ENCODE peak calls at places on chromosomes 11 and 22, in five cellular contexts. D is brain microvascular endothelial cell; J is fibroblast of lung; X is cardiac muscle cell; N is CD4-positive, CD25-positive, alpha-beta regulatory T cell. H is an unnamed sample.

GRCh38 chr11:31690041-31690440 is 121.1 kb downstream of the PAX6 start:
- DNase-seq in D (no peak), J (peak), X (no peak), N (no peak), H (no peak)

GRCh38 chr22:30250713-30251267 is 4.2 kb upstream of the LIF start:
- DNase-seq in D (no peak), J (no peak), X (no peak), N (no peak), H (no peak)

GRCh38 chr11:58358969-58359368 is at the start of gene OR5B17:
- DNase-seq in D (no peak), J (no peak), X (no peak), N (no peak), H (no peak)

GRCh38 chr11:126487711-126488110 is 132.2 kb downstream of the ST3GAL4 start:
- DNase-seq in D (no peak), J (no peak), X (no peak), N (no peak), H (no peak)

GRCh38 chr11:20156876-20157613 is 3.2 kb downstream of the DBX1 start:
- DNase-seq in D (no peak), J (no peak), X (no peak), N (peak), H (no peak)

GRCh38 chr11:128311742-128312719 is 275.3 kb downstream of the ETS1 start:
- DNase-seq in D (no peak), J (no peak), X (no peak), N (no peak), H (no peak)

GRCh38 chr22:19903031-19903430 is 38.5 kb upstream of the COMT start:
- DNase-seq in D (no peak), J (no peak), X (peak), N (no peak), H (no peak)

GRCh38 chr11:34997872-34998548 is 81.6 kb downstream of the PDHX start:
- DNase-seq in D (no peak), J (peak), X (no peak), N (peak), H (peak)

GRCh38 chr11:76824980-76825725 is 35.6 kb upstream of the ACER3 start:
- DNase-seq in D (no peak), J (no peak), X (no peak), N (no peak), H (no peak)

GRCh38 chr11:73376803-73377629 is 817 bp downstream of the RELT start:
- DNase-seq in D (peak), J (peak), X (peak), N (peak), H (peak)

GRCh38 chr11:123800041-123800440 is 6.1 kb downstream of the OR6M1 start:
- DNase-seq in D (no peak), J (no peak), X (no peak), N (no peak), H (no peak)

GRCh38 chr22:44086759-44087158 is 62.7 kb downstream of the PARVB start:
- DNase-seq in D (no peak), J (no peak), X (no peak), N (no peak), H (no peak)

GRCh38 chr11:45250035-45250693 is 36.0 kb downstream of the SYT13 start:
- DNase-seq in D (no peak), J (no peak), X (no peak), N (no peak), H (no peak)

GRCh38 chr11:62592216-62592815 is 993 bp upstream of the TUT1 start:
- DNase-seq in D (no peak), J (no peak), X (no peak), N (no peak), H (no peak)

GRCh38 chr11:890794-891600 is 19.6 kb downstream of the CHID1 start:
- DNase-seq in D (no peak), J (no peak), X (no peak), N (no peak), H (no peak)

GRCh38 chr22:44797181-44797720 is 44.9 kb downstream of the ARHGAP8 start:
- DNase-seq in D (no peak), J (no peak), X (no peak), N (no peak), H (no peak)

GRCh38 chr11:12789054-12789453 is 114.8 kb downstream of the TEAD1 start:
- DNase-seq in D (no peak), J (no peak), X (no peak), N (no peak), H (no peak)

GRCh38 chr11:44614281-44614680 is 48.8 kb downstream of the CD82 start:
- DNase-seq in D (no peak), J (no peak), X (no peak), N (no peak), H (no peak)

GRCh38 chr22:49324527-49325491 is 502.9 kb downstream of the BRD1 start:
- DNase-seq in D (no peak), J (no peak), X (no peak), N (no peak), H (no peak)

GRCh38 chr11:36361901-36362391 is 65.9 kb downstream of the PRR5L start:
- DNase-seq in D (peak), J (peak), X (no peak), N (no peak), H (peak)

GRCh38 chr22:35189559-35189958 is 67.7 kb upstream of the HMGXB4 start:
- DNase-seq in D (no peak), J (no peak), X (no peak), N (no peak), H (no peak)

GRCh38 chr11:3109434-3109833 is 52.2 kb upstream of the CARS1 start:
- DNase-seq in D (no peak), J (no peak), X (no peak), N (no peak), H (no peak)

GRCh38 chr11:64637346-64638016 is 46.5 kb downstream of the SLC22A12 start:
- DNase-seq in D (no peak), J (no peak), X (peak), N (no peak), H (no peak)

GRCh38 chr11:95923441-95923729 is 522 bp downstream of the MTMR2 start:
- DNase-seq in D (no peak), J (peak), X (no peak), N (no peak), H (no peak)

GRCh38 chr22:39134366-39135091 is 18.0 kb downstream of the CBX7 start:
- DNase-seq in D (no peak), J (no peak), X (no peak), N (no peak), H (no peak)

GRCh38 chr22:44210721-44211120 is 30.0 kb downstream of the PARVG start:
- DNase-seq in D (peak), J (peak), X (no peak), N (no peak), H (no peak)

GRCh38 chr11:60504219-60504618 is 11.0 kb upstream of the MS4A13 start:
- DNase-seq in D (no peak), J (no peak), X (no peak), N (peak), H (no peak)

GRCh38 chr22:38850941-38851849 is 7.4 kb upstream of the NPTXR start:
- DNase-seq in D (peak), J (peak), X (no peak), N (no peak), H (peak)

GRCh38 chr22:39299829-39300178 is 19.6 kb downstream of the RPL3 start:
- DNase-seq in D (no peak), J (peak), X (no peak), N (no peak), H (no peak)

GRCh38 chr11:291281-292210 is 2.6 kb downstream of the PGGHG start:
- DNase-seq in D (no peak), J (no peak), X (no peak), N (no peak), H (no peak)

GRCh38 chr11:126712017-126712625 is 288.4 kb downstream of the KIRREL3 start:
- DNase-seq in D (no peak), J (no peak), X (no peak), N (no peak), H (no peak)

GRCh38 chr11:28757725-28758515 is 649.7 kb downstream of the METTL15 start:
- DNase-seq in D (peak), J (peak), X (no peak), N (no peak), H (peak)

GRCh38 chr22:29511126-29511854 is 31.3 kb downstream of the NEFH start:
- DNase-seq in D (no peak), J (no peak), X (no peak), N (no peak), H (no peak)

GRCh38 chr11:121372671-121373429 is 79.3 kb upstream of the SORL1 start:
- DNase-seq in D (no peak), J (no peak), X (no peak), N (peak), H (no peak)

GRCh38 chr11:6681949-6682348 is 1.2 kb downstream of the MRPL17 start:
- DNase-seq in D (peak), J (no peak), X (peak), N (no peak), H (peak)

GRCh38 chr22:19732403-19733113 is 9.2 kb downstream of the GP1BB start:
- DNase-seq in D (no peak), J (no peak), X (no peak), N (no peak), H (no peak)

GRCh38 chr11:77395460-77396175 is 78.3 kb downstream of the PAK1 start:
- DNase-seq in D (no peak), J (no peak), X (peak), N (no peak), H (no peak)

GRCh38 chr11:17012712-17013547 is 1.3 kb downstream of the PLEKHA7 start:
- DNase-seq in D (peak), J (peak), X (peak), N (no peak), H (peak)

GRCh38 chr11:17012179-17012578 is 2.0 kb downstream of the PLEKHA7 start:
- DNase-seq in D (no peak), J (no peak), X (no peak), N (no peak), H (no peak)

GRCh38 chr11:17014321-17014773 is at the start of gene PLEKHA7:
- DNase-seq in D (no peak), J (no peak), X (peak), N (no peak), H (no peak)

GRCh38 chr11:17014774-17015638 is 792 bp upstream of the PLEKHA7 start:
- DNase-seq in D (peak), J (peak), X (peak), N (peak), H (peak)

GRCh38 chr11:17013548-17014320 is 480 bp downstream of the PLEKHA7 start:
- DNase-seq in D (no peak), J (no peak), X (peak), N (no peak), H (no peak)
- H3K4me3 ChIP-seq in D (peak), J (no peak), X (peak), N (no peak), H (peak)

GRCh38 chr11:14339356-14339755 is 19.6 kb downstream of the RRAS2 start:
- DNase-seq in D (no peak), J (no peak), X (no peak), N (no peak), H (no peak)

GRCh38 chr11:14342906-14343305 is 16.1 kb downstream of the RRAS2 start:
- DNase-seq in D (no peak), J (peak), X (no peak), N (no peak), H (peak)

GRCh38 chr11:14341968-14342367 is 17.0 kb downstream of the RRAS2 start:
- DNase-seq in D (no peak), J (no peak), X (no peak), N (no peak), H (no peak)

GRCh38 chr11:14336507-14337503 is 22.2 kb downstream of the RRAS2 start:
- DNase-seq in D (peak), J (peak), X (no peak), N (peak), H (peak)

GRCh38 chr11:14340721-14341120 is 18.3 kb downstream of the RRAS2 start:
- DNase-seq in D (no peak), J (no peak), X (no peak), N (no peak), H (no peak)
- H3K4me3 ChIP-seq in D (no peak), J (no peak), X (no peak), N (no peak), H (no peak)

GRCh38 chr22:46678003-46678657 is 57.9 kb downstream of the GRAMD4 start:
- DNase-seq in D (no peak), J (no peak), X (no peak), N (no peak), H (no peak)
- H3K4me3 ChIP-seq in D (no peak), J (no peak), X (no peak), N (no peak), H (no peak)

GRCh38 chr11:2093575-2094353 is 45.4 kb downstream of the IGF2 start:
- DNase-seq in D (no peak), J (no peak), X (no peak), N (no peak), H (no peak)

GRCh38 chr11:2095542-2095941 is 43.6 kb downstream of the IGF2 start:
- DNase-seq in D (no peak), J (no peak), X (no peak), N (no peak), H (no peak)

GRCh38 chr11:2096001-2096918 is 42.9 kb downstream of the IGF2 start:
- DNase-seq in D (peak), J (peak), X (no peak), N (no peak), H (peak)

GRCh38 chr11:2094354-2095197 is 44.6 kb downstream of the IGF2 start:
- DNase-seq in D (no peak), J (no peak), X (no peak), N (no peak), H (no peak)

GRCh38 chr11:2095198-2095520 is 44.0 kb downstream of the IGF2 start:
- DNase-seq in D (no peak), J (no peak), X (no peak), N (no peak), H (no peak)
- H3K4me3 ChIP-seq in D (no peak), J (no peak), X (no peak), N (no peak), H (no peak)

DNA sequence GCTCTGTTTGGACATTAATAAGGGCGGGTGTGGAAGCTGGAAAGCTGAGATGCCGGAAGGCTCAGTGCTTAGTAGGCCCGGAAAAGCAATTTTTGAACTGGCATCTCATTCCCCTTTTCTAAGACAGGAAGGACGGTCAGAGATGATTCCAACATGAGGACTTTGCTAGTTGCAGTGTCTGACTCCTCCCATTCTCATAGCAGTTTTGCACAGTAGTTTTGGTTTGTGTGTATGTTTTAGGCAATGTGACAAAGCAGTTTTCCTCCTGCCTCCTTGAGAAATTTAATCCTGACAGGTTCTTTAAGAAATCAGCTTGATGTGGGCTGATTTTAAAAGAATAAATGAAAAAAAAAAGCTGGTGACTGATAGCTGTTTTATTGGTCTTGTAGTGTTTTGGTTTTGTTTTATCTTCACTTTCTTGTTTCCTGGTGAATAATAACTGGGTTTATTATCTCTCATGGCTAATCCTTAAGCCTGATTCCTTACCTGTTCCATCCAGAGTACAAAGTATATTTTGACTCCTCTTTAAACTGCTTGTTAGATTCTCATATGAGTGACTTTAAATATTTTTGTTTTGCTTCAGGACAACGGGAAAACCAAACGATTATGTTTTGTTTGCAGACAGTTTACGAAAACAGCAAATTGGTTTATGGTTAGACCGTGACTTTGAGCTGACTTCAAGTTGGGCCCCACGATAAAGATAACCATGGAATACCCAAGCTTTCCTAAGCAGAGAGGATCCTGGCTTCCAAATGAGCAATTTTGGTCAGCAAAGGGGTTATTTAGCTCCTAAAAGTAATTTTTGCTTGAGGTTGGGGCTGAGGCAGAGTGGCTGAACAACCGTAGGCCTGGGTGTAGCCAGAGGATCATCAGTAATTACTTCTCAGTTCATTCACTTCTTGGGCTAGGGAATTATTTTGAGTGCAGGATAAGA is 3.4 kb downstream of the PTPRJ start:
- DNase-seq in D (peak), J (peak), X (no peak), N (peak), H (peak)
- H3K4me3 ChIP-seq in D (no peak), J (no peak), X (no peak), N (peak), H (peak)

DNA sequence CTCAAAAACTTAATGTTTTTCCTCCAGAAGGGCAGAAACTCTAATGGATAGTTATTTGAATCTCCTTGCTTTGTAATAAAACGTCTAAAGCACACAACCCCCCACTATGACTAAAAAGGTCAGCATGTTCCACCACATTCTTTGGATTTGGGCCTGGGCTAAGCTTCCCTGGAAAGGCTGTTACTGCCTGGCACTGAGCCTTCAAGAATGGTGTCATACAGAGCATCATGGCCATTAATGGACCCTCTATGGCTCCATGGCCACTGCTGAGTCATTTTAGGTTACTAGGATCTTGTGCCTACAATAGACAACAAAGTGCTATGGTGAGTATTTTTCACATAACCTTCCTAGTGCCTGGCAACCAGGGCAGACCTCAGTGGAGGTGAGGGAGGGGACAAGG is 242.6 kb upstream of the FAT3 start:
- DNase-seq in D (peak), J (peak), X (no peak), N (no peak), H (peak)
- H3K4me3 ChIP-seq in D (no peak), J (no peak), X (no peak), N (no peak), H (no peak)

GRCh38 chr11:70813651-70814050 is 415.3 kb downstream of the CTTN start:
- DNase-seq in D (no peak), J (no peak), X (no peak), N (no peak), H (no peak)
- H3K4me3 ChIP-seq in D (no peak), J (no peak), X (no peak), N (no peak), H (no peak)